ENCODE peak calls at places on chromosomes 11 and 22, in eight cellular contexts. One of them, this sample, is unnamed.

GRCh38 chr11:100735949-100736675 is 49.0 kb downstream of the ARHGAP42 start:
- DNase-seq in activated T-helper 9 cell treated with anti-CD3 and anti-CD28 coated beads, Interleukin-2, amount 50 U/mL, for 16 hours: no peak
- DNase-seq in amniotic stem cell: no peak
- DNase-seq in NCI-H524: no peak
- DNase-seq in neural crest cell: no peak
- DNase-seq in NCI-H1105: no peak
- DNase-seq in T-cell: no peak
- DNase-seq in AG08395: no peak
- DNase-seq in this sample: no peak

GRCh38 chr11:14637868-14638409 is 5.7 kb upstream of the PDE3B start:
- DNase-seq in activated T-helper 9 cell treated with anti-CD3 and anti-CD28 coated beads, Interleukin-2, amount 50 U/mL, for 16 hours: no peak
- DNase-seq in amniotic stem cell: no peak
- DNase-seq in NCI-H524: no peak
- DNase-seq in neural crest cell: no peak
- DNase-seq in NCI-H1105: no peak
- DNase-seq in T-cell: no peak
- DNase-seq in AG08395: no peak
- DNase-seq in this sample: no peak

GRCh38 chr11:126198648-126199047 is 12.8 kb downstream of the RPUSD4 start:
- DNase-seq in activated T-helper 9 cell treated with anti-CD3 and anti-CD28 coated beads, Interleukin-2, amount 50 U/mL, for 16 hours: no peak
- DNase-seq in amniotic stem cell: no peak
- DNase-seq in NCI-H524: no peak
- DNase-seq in neural crest cell: no peak
- DNase-seq in NCI-H1105: no peak
- DNase-seq in T-cell: no peak
- DNase-seq in AG08395: no peak
- DNase-seq in this sample: no peak

GRCh38 chr11:99368579-99368978 is 347.8 kb downstream of the CNTN5 start:
- DNase-seq in activated T-helper 9 cell treated with anti-CD3 and anti-CD28 coated beads, Interleukin-2, amount 50 U/mL, for 16 hours: no peak
- DNase-seq in amniotic stem cell: no peak
- DNase-seq in NCI-H524: no peak
- DNase-seq in neural crest cell: no peak
- DNase-seq in NCI-H1105: no peak
- DNase-seq in T-cell: no peak
- DNase-seq in AG08395: no peak
- DNase-seq in this sample: no peak

GRCh38 chr11:17575431-17576425 is 28.7 kb downstream of the OTOG start:
- DNase-seq in activated T-helper 9 cell treated with anti-CD3 and anti-CD28 coated beads, Interleukin-2, amount 50 U/mL, for 16 hours: no peak
- DNase-seq in amniotic stem cell: no peak
- DNase-seq in NCI-H524: no peak
- DNase-seq in neural crest cell: no peak
- DNase-seq in NCI-H1105: no peak
- DNase-seq in T-cell: no peak
- DNase-seq in AG08395: no peak
- DNase-seq in this sample: peak

GRCh38 chr22:46262449-46263207 is 515 bp downstream of the PKDREJ start:
- DNase-seq in activated T-helper 9 cell treated with anti-CD3 and anti-CD28 coated beads, Interleukin-2, amount 50 U/mL, for 16 hours: no peak
- DNase-seq in amniotic stem cell: no peak
- DNase-seq in NCI-H524: peak
- DNase-seq in neural crest cell: peak
- DNase-seq in NCI-H1105: no peak
- DNase-seq in T-cell: peak
- DNase-seq in AG08395: no peak
- DNase-seq in this sample: peak

GRCh38 chr22:38612217-38613006 is 42.4 kb upstream of the DMC1 start:
- DNase-seq in activated T-helper 9 cell treated with anti-CD3 and anti-CD28 coated beads, Interleukin-2, amount 50 U/mL, for 16 hours: no peak
- DNase-seq in amniotic stem cell: no peak
- DNase-seq in NCI-H524: no peak
- DNase-seq in neural crest cell: no peak
- DNase-seq in NCI-H1105: no peak
- DNase-seq in T-cell: no peak
- DNase-seq in AG08395: no peak
- DNase-seq in this sample: no peak

GRCh38 chr22:30305519-30305905 is 16.2 kb upstream of the CASTOR1 start:
- DNase-seq in activated T-helper 9 cell treated with anti-CD3 and anti-CD28 coated beads, Interleukin-2, amount 50 U/mL, for 16 hours: no peak
- DNase-seq in amniotic stem cell: no peak
- DNase-seq in NCI-H524: no peak
- DNase-seq in neural crest cell: no peak
- DNase-seq in NCI-H1105: no peak
- DNase-seq in T-cell: peak
- DNase-seq in AG08395: no peak
- DNase-seq in this sample: no peak

GRCh38 chr11:12163181-12163841 is 52.9 kb downstream of the MICAL2 start:
- DNase-seq in activated T-helper 9 cell treated with anti-CD3 and anti-CD28 coated beads, Interleukin-2, amount 50 U/mL, for 16 hours: no peak
- DNase-seq in amniotic stem cell: peak
- DNase-seq in NCI-H524: no peak
- DNase-seq in neural crest cell: no peak
- DNase-seq in NCI-H1105: no peak
- DNase-seq in T-cell: no peak
- DNase-seq in AG08395: peak
- DNase-seq in this sample: no peak

GRCh38 chr11:30800904-30801303 is 214.8 kb upstream of the MPPED2 start:
- DNase-seq in activated T-helper 9 cell treated with anti-CD3 and anti-CD28 coated beads, Interleukin-2, amount 50 U/mL, for 16 hours: no peak
- DNase-seq in amniotic stem cell: no peak
- DNase-seq in NCI-H524: no peak
- DNase-seq in neural crest cell: no peak
- DNase-seq in NCI-H1105: no peak
- DNase-seq in T-cell: no peak
- DNase-seq in AG08395: no peak
- DNase-seq in this sample: no peak

GRCh38 chr22:24772493-24773220 is 1.9 kb downstream of the PIWIL3 start:
- DNase-seq in activated T-helper 9 cell treated with anti-CD3 and anti-CD28 coated beads, Interleukin-2, amount 50 U/mL, for 16 hours: no peak
- DNase-seq in amniotic stem cell: no peak
- DNase-seq in NCI-H524: peak
- DNase-seq in neural crest cell: no peak
- DNase-seq in NCI-H1105: peak
- DNase-seq in T-cell: no peak
- DNase-seq in AG08395: peak
- DNase-seq in this sample: peak

GRCh38 chr11:102313225-102313940 is 3.9 kb upstream of the BIRC3 start:
- DNase-seq in activated T-helper 9 cell treated with anti-CD3 and anti-CD28 coated beads, Interleukin-2, amount 50 U/mL, for 16 hours: no peak
- DNase-seq in amniotic stem cell: no peak
- DNase-seq in NCI-H524: no peak
- DNase-seq in neural crest cell: no peak
- DNase-seq in NCI-H1105: no peak
- DNase-seq in T-cell: no peak
- DNase-seq in AG08395: no peak
- DNase-seq in this sample: no peak

GRCh38 chr22:22397292-22397870 is 111.2 kb downstream of the ZNF280B start:
- DNase-seq in activated T-helper 9 cell treated with anti-CD3 and anti-CD28 coated beads, Interleukin-2, amount 50 U/mL, for 16 hours: no peak
- DNase-seq in amniotic stem cell: no peak
- DNase-seq in NCI-H524: no peak
- DNase-seq in neural crest cell: peak
- DNase-seq in NCI-H1105: no peak
- DNase-seq in T-cell: no peak
- DNase-seq in AG08395: peak
- DNase-seq in this sample: no peak

GRCh38 chr22:23520875-23521441 is 59.1 kb downstream of the IGLL1 start:
- DNase-seq in activated T-helper 9 cell treated with anti-CD3 and anti-CD28 coated beads, Interleukin-2, amount 50 U/mL, for 16 hours: no peak
- DNase-seq in amniotic stem cell: no peak
- DNase-seq in NCI-H524: peak
- DNase-seq in neural crest cell: peak
- DNase-seq in NCI-H1105: peak
- DNase-seq in T-cell: no peak
- DNase-seq in AG08395: peak
- DNase-seq in this sample: no peak

GRCh38 chr11:130808541-130808940 is 107.7 kb downstream of the SNX19 start:
- DNase-seq in activated T-helper 9 cell treated with anti-CD3 and anti-CD28 coated beads, Interleukin-2, amount 50 U/mL, for 16 hours: no peak
- DNase-seq in amniotic stem cell: no peak
- DNase-seq in NCI-H524: no peak
- DNase-seq in neural crest cell: no peak
- DNase-seq in NCI-H1105: no peak
- DNase-seq in T-cell: no peak
- DNase-seq in AG08395: no peak
- DNase-seq in this sample: no peak

GRCh38 chr11:10715571-10715970 is 22.0 kb upstream of the IRAG1 start:
- DNase-seq in activated T-helper 9 cell treated with anti-CD3 and anti-CD28 coated beads, Interleukin-2, amount 50 U/mL, for 16 hours: no peak
- DNase-seq in amniotic stem cell: no peak
- DNase-seq in NCI-H524: no peak
- DNase-seq in neural crest cell: no peak
- DNase-seq in NCI-H1105: no peak
- DNase-seq in T-cell: no peak
- DNase-seq in AG08395: no peak
- DNase-seq in this sample: no peak

GRCh38 chr22:17230239-17230638 is 11.0 kb upstream of the ADA2 start:
- DNase-seq in activated T-helper 9 cell treated with anti-CD3 and anti-CD28 coated beads, Interleukin-2, amount 50 U/mL, for 16 hours: no peak
- DNase-seq in amniotic stem cell: no peak
- DNase-seq in NCI-H524: no peak
- DNase-seq in neural crest cell: no peak
- DNase-seq in NCI-H1105: no peak
- DNase-seq in T-cell: no peak
- DNase-seq in AG08395: no peak
- DNase-seq in this sample: no peak

GRCh38 chr22:19870153-19871022 is 15.7 kb upstream of the GNB1L start:
- DNase-seq in activated T-helper 9 cell treated with anti-CD3 and anti-CD28 coated beads, Interleukin-2, amount 50 U/mL, for 16 hours: no peak
- DNase-seq in amniotic stem cell: no peak
- DNase-seq in NCI-H524: peak
- DNase-seq in neural crest cell: no peak
- DNase-seq in NCI-H1105: no peak
- DNase-seq in T-cell: no peak
- DNase-seq in AG08395: no peak
- DNase-seq in this sample: no peak

GRCh38 chr22:22576244-22576988 is 17.4 kb upstream of the PRAME start:
- DNase-seq in activated T-helper 9 cell treated with anti-CD3 and anti-CD28 coated beads, Interleukin-2, amount 50 U/mL, for 16 hours: peak
- DNase-seq in amniotic stem cell: peak
- DNase-seq in NCI-H524: peak
- DNase-seq in neural crest cell: peak
- DNase-seq in NCI-H1105: peak
- DNase-seq in T-cell: no peak
- DNase-seq in AG08395: peak
- DNase-seq in this sample: peak

GRCh38 chr22:37675930-37676571 is 615 bp downstream of the LGALS1 start:
- DNase-seq in activated T-helper 9 cell treated with anti-CD3 and anti-CD28 coated beads, Interleukin-2, amount 50 U/mL, for 16 hours: no peak
- DNase-seq in amniotic stem cell: no peak
- DNase-seq in NCI-H524: no peak
- DNase-seq in neural crest cell: no peak
- DNase-seq in NCI-H1105: no peak
- DNase-seq in T-cell: no peak
- DNase-seq in AG08395: no peak
- DNase-seq in this sample: no peak

GRCh38 chr11:80031014-80031565 is 590.3 kb upstream of the TENM4 start:
- DNase-seq in activated T-helper 9 cell treated with anti-CD3 and anti-CD28 coated beads, Interleukin-2, amount 50 U/mL, for 16 hours: no peak
- DNase-seq in amniotic stem cell: no peak
- DNase-seq in NCI-H524: no peak
- DNase-seq in neural crest cell: no peak
- DNase-seq in NCI-H1105: no peak
- DNase-seq in T-cell: no peak
- DNase-seq in AG08395: no peak
- DNase-seq in this sample: no peak

GRCh38 chr22:17946691-17947367 is 77.5 kb downstream of the MICAL3 start:
- DNase-seq in activated T-helper 9 cell treated with anti-CD3 and anti-CD28 coated beads, Interleukin-2, amount 50 U/mL, for 16 hours: no peak
- DNase-seq in amniotic stem cell: no peak
- DNase-seq in NCI-H524: peak
- DNase-seq in neural crest cell: no peak
- DNase-seq in NCI-H1105: no peak
- DNase-seq in T-cell: no peak
- DNase-seq in AG08395: no peak
- DNase-seq in this sample: no peak

GRCh38 chr11:130828741-130829140 is 87.5 kb downstream of the SNX19 start:
- DNase-seq in activated T-helper 9 cell treated with anti-CD3 and anti-CD28 coated beads, Interleukin-2, amount 50 U/mL, for 16 hours: no peak
- DNase-seq in amniotic stem cell: no peak
- DNase-seq in NCI-H524: no peak
- DNase-seq in neural crest cell: no peak
- DNase-seq in NCI-H1105: no peak
- DNase-seq in T-cell: no peak
- DNase-seq in AG08395: no peak
- DNase-seq in this sample: no peak

GRCh38 chr11:75508051-75508561 is 17.6 kb downstream of the GDPD5 start:
- DNase-seq in activated T-helper 9 cell treated with anti-CD3 and anti-CD28 coated beads, Interleukin-2, amount 50 U/mL, for 16 hours: peak
- DNase-seq in amniotic stem cell: no peak
- DNase-seq in NCI-H524: no peak
- DNase-seq in neural crest cell: no peak
- DNase-seq in NCI-H1105: no peak
- DNase-seq in T-cell: peak
- DNase-seq in AG08395: no peak
- DNase-seq in this sample: no peak

GRCh38 chr22:39224550-39224949 is 20.2 kb downstream of the PDGFB start:
- DNase-seq in activated T-helper 9 cell treated with anti-CD3 and anti-CD28 coated beads, Interleukin-2, amount 50 U/mL, for 16 hours: no peak
- DNase-seq in amniotic stem cell: no peak
- DNase-seq in NCI-H524: no peak
- DNase-seq in neural crest cell: no peak
- DNase-seq in NCI-H1105: no peak
- DNase-seq in T-cell: no peak
- DNase-seq in AG08395: no peak
- DNase-seq in this sample: no peak

GRCh38 chr11:2095198-2095520 is 44.0 kb downstream of the IGF2 start:
- DNase-seq in activated T-helper 9 cell treated with anti-CD3 and anti-CD28 coated beads, Interleukin-2, amount 50 U/mL, for 16 hours: no peak
- DNase-seq in amniotic stem cell: no peak
- DNase-seq in NCI-H524: no peak
- DNase-seq in neural crest cell: no peak
- DNase-seq in NCI-H1105: no peak
- DNase-seq in T-cell: no peak
- DNase-seq in AG08395: no peak
- DNase-seq in this sample: no peak

GRCh38 chr11:125346565-125347260 is 149.4 kb downstream of the FEZ1 start:
- DNase-seq in activated T-helper 9 cell treated with anti-CD3 and anti-CD28 coated beads, Interleukin-2, amount 50 U/mL, for 16 hours: no peak
- DNase-seq in amniotic stem cell: no peak
- DNase-seq in NCI-H524: no peak
- DNase-seq in neural crest cell: no peak
- DNase-seq in NCI-H1105: no peak
- DNase-seq in T-cell: no peak
- DNase-seq in AG08395: no peak
- DNase-seq in this sample: no peak

GRCh38 chr11:112694813-112695212 is 266.4 kb upstream of the NCAM1 start:
- DNase-seq in activated T-helper 9 cell treated with anti-CD3 and anti-CD28 coated beads, Interleukin-2, amount 50 U/mL, for 16 hours: no peak
- DNase-seq in amniotic stem cell: no peak
- DNase-seq in NCI-H524: peak
- DNase-seq in neural crest cell: no peak
- DNase-seq in NCI-H1105: no peak
- DNase-seq in T-cell: no peak
- DNase-seq in AG08395: no peak
- DNase-seq in this sample: no peak

GRCh38 chr11:133403900-133404299 is 128.4 kb downstream of the OPCML start:
- DNase-seq in activated T-helper 9 cell treated with anti-CD3 and anti-CD28 coated beads, Interleukin-2, amount 50 U/mL, for 16 hours: no peak
- DNase-seq in amniotic stem cell: no peak
- DNase-seq in NCI-H524: peak
- DNase-seq in neural crest cell: no peak
- DNase-seq in NCI-H1105: no peak
- DNase-seq in T-cell: no peak
- DNase-seq in AG08395: no peak
- DNase-seq in this sample: peak

GRCh38 chr22:48448821-48449220 is 1378.9 kb downstream of the BRD1 start:
- DNase-seq in activated T-helper 9 cell treated with anti-CD3 and anti-CD28 coated beads, Interleukin-2, amount 50 U/mL, for 16 hours: no peak
- DNase-seq in amniotic stem cell: no peak
- DNase-seq in NCI-H524: no peak
- DNase-seq in neural crest cell: no peak
- DNase-seq in NCI-H1105: no peak
- DNase-seq in T-cell: no peak
- DNase-seq in AG08395: no peak
- DNase-seq in this sample: no peak

GRCh38 chr22:17719911-17720310 is 54.4 kb downstream of the BID start:
- DNase-seq in activated T-helper 9 cell treated with anti-CD3 and anti-CD28 coated beads, Interleukin-2, amount 50 U/mL, for 16 hours: no peak
- DNase-seq in amniotic stem cell: no peak
- DNase-seq in NCI-H524: no peak
- DNase-seq in neural crest cell: no peak
- DNase-seq in NCI-H1105: no peak
- DNase-seq in T-cell: no peak
- DNase-seq in AG08395: no peak
- DNase-seq in this sample: no peak

GRCh38 chr11:77377734-77378133 is 76.2 kb upstream of the GDPD4 start:
- DNase-seq in activated T-helper 9 cell treated with anti-CD3 and anti-CD28 coated beads, Interleukin-2, amount 50 U/mL, for 16 hours: no peak
- DNase-seq in amniotic stem cell: no peak
- DNase-seq in NCI-H524: no peak
- DNase-seq in neural crest cell: no peak
- DNase-seq in NCI-H1105: no peak
- DNase-seq in T-cell: no peak
- DNase-seq in AG08395: no peak
- DNase-seq in this sample: no peak

GRCh38 chr22:17095538-17095937 is 10.7 kb downstream of the IL17RA start:
- DNase-seq in activated T-helper 9 cell treated with anti-CD3 and anti-CD28 coated beads, Interleukin-2, amount 50 U/mL, for 16 hours: no peak
- DNase-seq in amniotic stem cell: no peak
- DNase-seq in NCI-H524: peak
- DNase-seq in neural crest cell: no peak
- DNase-seq in NCI-H1105: no peak
- DNase-seq in T-cell: no peak
- DNase-seq in AG08395: no peak
- DNase-seq in this sample: peak

GRCh38 chr11:102581091-102581490 is 44.0 kb downstream of the MMP20 start:
- DNase-seq in activated T-helper 9 cell treated with anti-CD3 and anti-CD28 coated beads, Interleukin-2, amount 50 U/mL, for 16 hours: no peak
- DNase-seq in amniotic stem cell: no peak
- DNase-seq in NCI-H524: no peak
- DNase-seq in neural crest cell: no peak
- DNase-seq in NCI-H1105: no peak
- DNase-seq in T-cell: no peak
- DNase-seq in AG08395: no peak
- DNase-seq in this sample: no peak

This sample was measured in WTC11.